ENCODE peak calls at places on chromosome 4, in five cellular contexts. U is HEK293T, Z is hypothalamus, B is T follicular helper cell, V is spleen. I is an unnamed sample.

GRCh38 chr4:186485621-186486062 is 69.7 kb downstream of the MTNR1A start:
- DNase-seq in U (no peak), Z (peak), B (no peak), V (no peak), I (no peak)

GRCh38 chr4:158798062-158798461 is 29.2 kb downstream of the FNIP2 start:
- DNase-seq in U (no peak), Z (no peak), B (no peak), V (no peak), I (no peak)

GRCh38 chr4:74623041-74623440 is 171.3 kb downstream of the BTC start:
- DNase-seq in U (peak), Z (no peak), B (no peak), V (no peak), I (peak)

GRCh38 chr4:168501407-168501806 is 4.6 kb downstream of the PALLD start:
- DNase-seq in U (no peak), Z (no peak), B (no peak), V (no peak), I (no peak)

GRCh38 chr4:86771141-86771540 is 78.0 kb downstream of the SLC10A6 start:
- DNase-seq in U (no peak), Z (no peak), B (no peak), V (no peak), I (no peak)

GRCh38 chr4:111689214-111689613 is 456.0 kb upstream of the FAM241A start:
- DNase-seq in U (no peak), Z (no peak), B (no peak), V (no peak), I (no peak)

GRCh38 chr4:146978641-146979040 is 33.0 kb upstream of the TTC29 start:
- DNase-seq in U (no peak), Z (no peak), B (no peak), V (no peak), I (no peak)

GRCh38 chr4:793941-794621 is 31.8 kb downstream of the CPLX1 start:
- DNase-seq in U (no peak), Z (no peak), B (no peak), V (no peak), I (peak)

GRCh38 chr4:82216231-82216630 is 157.6 kb downstream of the HNRNPD start:
- DNase-seq in U (no peak), Z (no peak), B (no peak), V (no peak), I (no peak)

GRCh38 chr4:98801259-98801725 is 127.6 kb downstream of the EIF4E start:
- DNase-seq in U (no peak), Z (peak), B (no peak), V (no peak), I (no peak)

GRCh38 chr4:88897180-88897579 is 159.8 kb downstream of the FAM13A start:
- DNase-seq in U (no peak), Z (no peak), B (no peak), V (no peak), I (no peak)

GRCh38 chr4:46931981-46932380 is 22.9 kb upstream of the COX7B2 start:
- DNase-seq in U (peak), Z (peak), B (no peak), V (no peak), I (no peak)

GRCh38 chr4:163071308-163071707 is 95.4 kb downstream of the NAF1 start:
- DNase-seq in U (no peak), Z (no peak), B (no peak), V (no peak), I (no peak)

GRCh38 chr4:182560358-182560757 is 317.2 kb downstream of the TENM3 start:
- DNase-seq in U (no peak), Z (no peak), B (no peak), V (no peak), I (no peak)

GRCh38 chr4:69832326-69833030 is 27.5 kb downstream of the SULT1E1 start:
- DNase-seq in U (no peak), Z (no peak), B (no peak), V (no peak), I (no peak)

GRCh38 chr4:164138521-164138920 is 615.4 kb upstream of the SMIM31 start:
- DNase-seq in U (no peak), Z (no peak), B (no peak), V (no peak), I (no peak)

GRCh38 chr4:129223955-129224354 is 128.0 kb downstream of the C4orf33 start:
- DNase-seq in U (no peak), Z (no peak), B (no peak), V (no peak), I (no peak)

GRCh38 chr4:102438873-102439614 is 62.1 kb upstream of the NFKB1 start:
- DNase-seq in U (no peak), Z (no peak), B (no peak), V (no peak), I (no peak)

GRCh38 chr4:181150173-181150572 is 1093.0 kb upstream of the TENM3 start:
- DNase-seq in U (no peak), Z (no peak), B (no peak), V (no peak), I (no peak)

GRCh38 chr4:3046149-3046548 is 28.2 kb downstream of the HTT-AS start:
- DNase-seq in U (no peak), Z (no peak), B (no peak), V (peak), I (no peak)

GRCh38 chr4:2441393-2442174 is 22.8 kb downstream of the CFAP99 start:
- DNase-seq in U (peak), Z (no peak), B (peak), V (peak), I (peak)

GRCh38 chr4:138310991-138311390 is 68.8 kb upstream of the SLC7A11 start:
- DNase-seq in U (no peak), Z (no peak), B (no peak), V (no peak), I (no peak)

GRCh38 chr4:5885733-5886132 is 7.2 kb downstream of the CRMP1 start:
- DNase-seq in U (no peak), Z (no peak), B (no peak), V (no peak), I (no peak)

GRCh38 chr4:14384824-14385223 is 617.5 kb upstream of the CPEB2 start:
- DNase-seq in U (no peak), Z (no peak), B (no peak), V (no peak), I (no peak)

GRCh38 chr4:63618883-63619573 is 790.2 kb downstream of the TECRL start:
- DNase-seq in U (no peak), Z (no peak), B (no peak), V (no peak), I (no peak)

GRCh38 chr4:147814334-147814733 is 82.4 kb downstream of the ARHGAP10 start:
- DNase-seq in U (no peak), Z (no peak), B (no peak), V (no peak), I (no peak)

GRCh38 chr4:137901114-137901513 is 341.0 kb downstream of the SLC7A11 start:
- DNase-seq in U (no peak), Z (no peak), B (no peak), V (no peak), I (no peak)

GRCh38 chr4:108620933-108621905 is 843 bp downstream of the RPL34 start:
- DNase-seq in U (no peak), Z (no peak), B (no peak), V (no peak), I (peak)

I was measured in memory B cell.